ENCODE peak calls at places on chromosomes 7 and 10, in nine cellular contexts. Y is left ventricle myocardium inferior, S is colonic mucosa, A is heart right ventricle, Z is sigmoid colon, D is coronary artery, O is thoracic aorta, J is esophagus squamous epithelium, T is endodermal cell. H is an unnamed sample.

GRCh38 chr7:132915652-132916051 is 166.2 kb downstream of the CHCHD3 start:
- DNase-seq in Y (no peak), S (no peak), A (no peak), Z (no peak), D (no peak), O (no peak), J (no peak), T (no peak), H (no peak)

GRCh38 chr10:132391372-132392020 is 5.5 kb upstream of the PWWP2B start:
- DNase-seq in Y (no peak), S (no peak), A (no peak), Z (peak), D (no peak), O (no peak), J (no peak), T (no peak), H (no peak)

GRCh38 chr7:30556854-30557644 is 37.6 kb upstream of the GARS1 start:
- DNase-seq in Y (no peak), S (no peak), A (no peak), Z (no peak), D (no peak), O (no peak), J (no peak), T (peak), H (peak)

GRCh38 chr10:65346466-65346865 is 1579.4 kb upstream of the LRRTM3 start:
- DNase-seq in Y (no peak), S (no peak), A (no peak), Z (no peak), D (no peak), O (no peak), J (no peak), T (no peak), H (no peak)

GRCh38 chr7:79055722-79056415 is 397.6 kb downstream of the MAGI2 start:
- DNase-seq in Y (no peak), S (no peak), A (no peak), Z (no peak), D (no peak), O (no peak), J (no peak), T (no peak), H (no peak)

GRCh38 chr10:93954726-93955363 is 38.9 kb upstream of the PLCE1 start:
- DNase-seq in Y (no peak), S (no peak), A (no peak), Z (no peak), D (no peak), O (no peak), J (no peak), T (no peak), H (peak)

GRCh38 chr10:12448729-12449391 is 99.5 kb downstream of the CAMK1D start:
- DNase-seq in Y (no peak), S (no peak), A (no peak), Z (no peak), D (no peak), O (no peak), J (no peak), T (no peak), H (peak)

GRCh38 chr10:34798654-34799053 is 16.4 kb downstream of the PARD3 start:
- DNase-seq in Y (no peak), S (no peak), A (no peak), Z (no peak), D (no peak), O (no peak), J (no peak), T (no peak), H (no peak)

GRCh38 chr7:130897515-130898419 is 163.8 kb upstream of the KLF14 start:
- DNase-seq in Y (no peak), S (no peak), A (no peak), Z (no peak), D (peak), O (no peak), J (no peak), T (no peak), H (no peak)

GRCh38 chr10:15879058-15879457 is 18.8 kb upstream of the MINDY3 start:
- DNase-seq in Y (no peak), S (no peak), A (no peak), Z (no peak), D (no peak), O (no peak), J (no peak), T (no peak), H (peak)

GRCh38 chr10:125132331-125132730 is 28.0 kb downstream of the CTBP2 start:
- DNase-seq in Y (no peak), S (no peak), A (no peak), Z (no peak), D (no peak), O (no peak), J (no peak), T (no peak), H (no peak)

GRCh38 chr10:88657901-88658300 is 6.3 kb upstream of the LIPF start:
- DNase-seq in Y (no peak), S (no peak), A (no peak), Z (no peak), D (no peak), O (no peak), J (no peak), T (no peak), H (no peak)

GRCh38 chr10:79140906-79141305 is 72.1 kb downstream of the ZMIZ1 start:
- DNase-seq in Y (no peak), S (no peak), A (no peak), Z (no peak), D (no peak), O (no peak), J (no peak), T (no peak), H (no peak)

GRCh38 chr10:46018453-46019169 is 11.8 kb downstream of the NCOA4 start:
- DNase-seq in Y (no peak), S (no peak), A (no peak), Z (no peak), D (no peak), O (no peak), J (no peak), T (no peak), H (no peak)

GRCh38 chr10:80946957-80947722 is 409.4 kb downstream of the SH2D4B start:
- DNase-seq in Y (no peak), S (no peak), A (no peak), Z (no peak), D (no peak), O (no peak), J (no peak), T (no peak), H (no peak)

GRCh38 chr7:151094675-151095074 is 8.4 kb downstream of the AGAP3 start:
- DNase-seq in Y (no peak), S (no peak), A (no peak), Z (no peak), D (no peak), O (no peak), J (no peak), T (no peak), H (no peak)

GRCh38 chr7:48411619-48412018 is 240.4 kb downstream of the ABCA13 start:
- DNase-seq in Y (no peak), S (no peak), A (no peak), Z (no peak), D (no peak), O (no peak), J (no peak), T (peak), H (no peak)

GRCh38 chr10:86370006-86370585 is 3.5 kb upstream of the GRID1 start:
- DNase-seq in Y (no peak), S (no peak), A (no peak), Z (peak), D (peak), O (no peak), J (no peak), T (peak), H (no peak)

GRCh38 chr10:30647089-30647488 is 17.5 kb upstream of the LYZL2 start:
- DNase-seq in Y (no peak), S (no peak), A (no peak), Z (no peak), D (no peak), O (no peak), J (no peak), T (no peak), H (no peak)

GRCh38 chr7:131829911-131830310 is 273.5 kb upstream of the PODXL start:
- DNase-seq in Y (peak), S (no peak), A (no peak), Z (no peak), D (no peak), O (no peak), J (no peak), T (peak), H (no peak)

GRCh38 chr10:72243822-72244437 is 27.9 kb upstream of the ASCC1 start:
- DNase-seq in Y (peak), S (peak), A (no peak), Z (peak), D (peak), O (no peak), J (no peak), T (no peak), H (no peak)
- TF ChIP-seq CTCF in Y (peak), S (no peak), A (peak), Z (no peak), D (no peak), O (peak), J (peak), T (peak), H (no peak)

DNA sequence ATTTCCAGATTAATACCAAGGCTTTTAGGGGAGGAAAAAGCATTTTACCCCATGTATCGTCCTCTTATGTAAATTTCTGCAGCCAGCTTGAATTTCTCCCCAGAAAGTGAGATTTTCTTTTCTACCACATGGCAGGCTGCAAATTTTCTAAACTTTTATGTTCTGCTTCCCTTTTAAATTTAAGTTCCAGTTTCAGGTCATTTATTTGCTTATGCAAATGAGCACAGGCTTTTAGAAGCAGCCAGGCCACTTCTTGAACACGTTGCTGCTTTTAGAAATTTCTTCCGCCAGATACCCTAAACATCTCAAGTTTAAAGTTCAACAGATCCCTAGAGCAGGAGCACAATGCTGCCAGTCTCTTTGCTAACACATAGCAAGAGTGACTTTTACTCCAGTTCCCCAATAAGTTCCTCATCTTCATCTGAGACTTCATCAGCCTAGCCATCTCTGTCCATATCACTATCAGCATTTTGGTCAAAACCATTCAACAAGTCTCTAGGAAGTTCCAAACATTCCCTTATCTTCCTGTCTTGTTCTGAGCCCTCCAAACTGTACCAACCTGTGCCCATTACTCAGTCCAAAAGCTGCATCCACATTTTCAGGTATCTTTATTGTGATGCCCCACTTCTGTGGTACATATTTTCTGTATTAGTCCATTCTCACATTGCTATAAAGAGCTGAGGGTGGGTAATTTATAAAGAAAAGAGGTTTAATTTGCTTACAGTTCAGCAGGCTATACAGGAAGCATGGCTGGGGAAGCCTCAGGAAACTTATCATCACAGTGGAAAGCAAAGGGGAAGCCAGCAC is 16.3 kb downstream of the EZH2 start:
- DNase-seq in Y (no peak), S (no peak), A (no peak), Z (no peak), D (no peak), O (no peak), J (no peak), T (no peak), H (no peak)
- H3K27ac ChIP-seq in Y (no peak), S (no peak), A (no peak), Z (no peak), D (no peak), O (no peak), J (no peak), T (no peak), H (no peak)

GRCh38 chr10:70771311-70772194 is 13.6 kb downstream of the TBATA start:
- DNase-seq in Y (no peak), S (no peak), A (no peak), Z (no peak), D (peak), O (no peak), J (no peak), T (peak), H (no peak)
- TF ChIP-seq CTCF in Y (no peak), S (no peak), A (no peak), Z (no peak), D (no peak), O (no peak), J (no peak), T (no peak), H (no peak)

GRCh38 chr7:105454921-105455320 is 66.2 kb upstream of the SRPK2 start:
- DNase-seq in Y (no peak), S (no peak), A (no peak), Z (no peak), D (no peak), O (no peak), J (no peak), T (no peak), H (peak)
- H3K27ac ChIP-seq in Y (no peak), S (no peak), A (no peak), Z (no peak), D (no peak), O (no peak), J (no peak), T (no peak), H (no peak)

GRCh38 chr7:99837649-99838361 is 10.0 kb downstream of the CYP3A43 start:
- DNase-seq in Y (no peak), S (peak), A (no peak), Z (no peak), D (no peak), O (no peak), J (no peak), T (no peak), H (peak)
- TF ChIP-seq CTCF in Y (peak), S (peak), A (peak), Z (peak), D (no peak), O (no peak), J (peak), T (no peak), H (peak)

GRCh38 chr10:97494863-97495506 is 3.2 kb downstream of the MMS19 start:
- DNase-seq in Y (no peak), S (no peak), A (no peak), Z (no peak), D (no peak), O (no peak), J (no peak), T (peak), H (no peak)
- H3K27ac ChIP-seq in Y (peak), S (no peak), A (peak), Z (peak), D (peak), O (peak), J (peak), T (no peak), H (peak)

DNA sequence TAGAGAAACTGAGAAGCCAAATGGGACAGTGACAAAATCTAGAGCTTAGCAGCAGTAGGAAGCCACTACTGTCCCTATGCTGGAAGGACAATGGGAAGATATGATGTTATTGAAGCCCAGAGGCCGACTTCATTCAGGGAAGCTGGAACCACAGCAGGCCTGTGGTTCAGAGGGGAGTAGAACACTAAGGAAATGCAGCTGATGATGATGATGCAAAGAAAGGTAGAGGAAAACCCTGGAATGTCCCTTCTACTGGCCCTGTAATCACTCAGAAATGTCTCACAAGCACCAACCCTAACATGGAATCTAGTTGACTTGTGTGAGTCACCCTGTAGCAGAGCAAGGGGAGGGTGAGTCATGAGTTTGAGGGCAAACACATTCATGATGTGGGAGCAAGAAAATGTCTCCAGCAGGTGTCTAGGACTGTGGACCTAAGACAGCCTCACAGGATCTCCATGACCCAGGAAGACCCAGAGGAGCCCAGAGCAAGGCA is 37.1 kb upstream of the LRRC17 start:
- DNase-seq in Y (no peak), S (no peak), A (no peak), Z (no peak), D (peak), O (peak), J (no peak), T (peak), H (peak)
- TF ChIP-seq CTCF in Y (no peak), S (no peak), A (no peak), Z (no peak), D (no peak), O (no peak), J (no peak), T (no peak), H (no peak)

GRCh38 chr7:95622001-95622549 is 25.8 kb upstream of the PDK4 start:
- DNase-seq in Y (no peak), S (no peak), A (no peak), Z (no peak), D (no peak), O (no peak), J (no peak), T (no peak), H (no peak)

GRCh38 chr7:95619517-95619916 is 23.2 kb upstream of the PDK4 start:
- DNase-seq in Y (no peak), S (no peak), A (no peak), Z (no peak), D (no peak), O (no peak), J (no peak), T (no peak), H (no peak)

GRCh38 chr7:95622859-95623258 is 26.5 kb upstream of the PDK4 start:
- DNase-seq in Y (no peak), S (no peak), A (no peak), Z (no peak), D (no peak), O (no peak), J (no peak), T (no peak), H (no peak)

GRCh38 chr7:95620631-95621030 is 24.3 kb upstream of the PDK4 start:
- DNase-seq in Y (no peak), S (no peak), A (no peak), Z (no peak), D (no peak), O (no peak), J (no peak), T (no peak), H (no peak)

DNA sequence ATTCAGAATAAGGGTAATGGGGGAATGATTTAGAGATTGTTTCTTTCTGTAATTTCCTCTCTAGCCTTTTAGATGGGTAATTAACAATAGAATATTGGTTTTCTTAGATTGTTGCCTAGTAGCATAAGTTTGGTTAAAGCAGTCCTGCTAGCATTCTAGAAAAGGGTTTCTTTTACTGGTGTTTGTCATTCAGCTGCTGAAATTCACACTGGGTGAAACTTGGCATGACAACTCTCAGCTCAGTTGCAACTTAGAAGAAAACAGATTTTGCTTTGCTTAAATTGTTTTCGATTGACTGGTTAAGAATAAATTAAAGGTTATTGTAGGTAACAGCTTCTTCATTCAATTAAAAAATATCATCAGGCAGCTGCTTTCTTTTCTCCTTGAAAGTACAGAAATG is 25.1 kb upstream of the PDK4 start:
- DNase-seq in Y (no peak), S (no peak), A (no peak), Z (no peak), D (no peak), O (no peak), J (no peak), T (no peak), H (no peak)
- H3K27ac ChIP-seq in Y (no peak), S (no peak), A (no peak), Z (no peak), D (no peak), O (no peak), J (no peak), T (no peak), H (no peak)

GRCh38 chr7:93890041-93890463 is 501 bp downstream of the TFPI2 start:
- DNase-seq in Y (no peak), S (no peak), A (no peak), Z (peak), D (no peak), O (no peak), J (no peak), T (no peak), H (peak)
- TF ChIP-seq CTCF in Y (no peak), S (no peak), A (no peak), Z (no peak), D (no peak), O (no peak), J (no peak), T (peak), H (no peak)

DNA sequence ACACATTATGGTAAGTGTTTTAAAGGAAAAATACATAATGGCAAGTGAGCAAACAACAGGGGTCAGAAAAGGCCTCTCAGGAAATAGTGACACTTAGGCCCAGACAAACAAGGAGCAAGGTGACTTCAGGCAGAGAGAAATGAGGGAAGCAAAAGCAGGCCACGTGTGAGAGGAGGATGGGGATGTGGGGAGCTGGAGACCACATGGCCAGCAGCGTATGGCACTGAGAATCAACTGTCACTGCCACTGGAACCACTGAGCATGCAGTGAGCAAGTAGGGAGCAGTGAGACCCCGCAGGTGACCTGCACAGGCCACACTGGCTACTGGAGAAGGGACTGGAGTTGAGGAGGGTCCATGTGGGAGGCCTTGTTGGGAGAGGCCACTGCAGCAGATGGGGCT is 86.5 kb downstream of the ARHGAP22 start:
- DNase-seq in Y (no peak), S (no peak), A (no peak), Z (no peak), D (peak), O (no peak), J (no peak), T (peak), H (no peak)
- H3K27ac ChIP-seq in Y (no peak), S (no peak), A (no peak), Z (no peak), D (no peak), O (no peak), J (no peak), T (no peak), H (no peak)